ENCODE peak calls at places on chromosomes 12 and 14, in seven cellular contexts. J is A549, V is GM20000, I is upper lobe of left lung, R is AG09309, K is GM12865, D is osteocyte. G is an unnamed sample.

GRCh38 chr14:23578560-23579310 is at the start of gene JPH4:
- DNase-seq in R (no peak), I (no peak), K (no peak), D (no peak), V (no peak), J (no peak), G (no peak)

GRCh38 chr12:18690653-18691052 is 47.2 kb downstream of the PLCZ1 start:
- DNase-seq in V (no peak), I (no peak), K (no peak), J (peak), D (no peak), R (peak), G (no peak)

GRCh38 chr14:90495357-90496276 is 98.8 kb downstream of the CALM1 start:
- DNase-seq in I (no peak), V (peak), D (no peak), R (peak), J (peak), K (peak), G (no peak)

GRCh38 chr12:70660002-70660604 is 22.9 kb upstream of the PTPRB start:
- DNase-seq in K (no peak), I (no peak), J (no peak), V (no peak), D (no peak), R (no peak), G (no peak)

GRCh38 chr12:20364501-20364900 is 3.8 kb upstream of the PDE3A start:
- DNase-seq in R (no peak), I (no peak), V (no peak), J (no peak), K (no peak), D (no peak), G (no peak)

GRCh38 chr14:88590173-88590572 is 27.3 kb downstream of the ZC3H14 start:
- DNase-seq in D (no peak), K (no peak), I (no peak), R (no peak), V (no peak), J (peak), G (no peak)

GRCh38 chr12:109595321-109595902 is 21.8 kb downstream of the MVK start:
- DNase-seq in K (peak), J (no peak), I (peak), D (no peak), R (no peak), V (no peak), G (no peak)

GRCh38 chr12:70154087-70154486 is 89.1 kb upstream of the CNOT2 start:
- DNase-seq in J (no peak), R (no peak), V (no peak), I (no peak), K (no peak), D (no peak), G (no peak)

GRCh38 chr12:120970310-120970709 is 8.0 kb upstream of the HNF1A start:
- DNase-seq in K (no peak), I (no peak), V (no peak), R (no peak), J (no peak), D (no peak), G (no peak)

GRCh38 chr14:48253020-48253419 is 577.6 kb upstream of the MDGA2 start:
- DNase-seq in J (no peak), I (no peak), K (no peak), D (no peak), R (no peak), V (no peak), G (no peak)

GRCh38 chr14:52961060-52961639 is 10.3 kb upstream of the FERMT2 start:
- DNase-seq in I (peak), R (no peak), D (no peak), V (peak), K (peak), J (peak), G (no peak)

GRCh38 chr14:62819931-62820330 is 225.3 kb downstream of the KCNH5 start:
- DNase-seq in I (no peak), D (no peak), J (no peak), V (no peak), R (no peak), K (no peak), G (no peak)

GRCh38 chr12:13195244-13195643 is 1.3 kb upstream of the EMP1 start:
- DNase-seq in D (no peak), K (no peak), J (no peak), R (no peak), V (no peak), I (no peak), G (no peak)

GRCh38 chr12:131929530-131930456 is 717 bp downstream of the PUS1 start:
- DNase-seq in J (peak), V (peak), K (peak), D (no peak), R (no peak), I (no peak), G (peak)

GRCh38 chr14:52439476-52439875 is 112.8 kb downstream of the TXNDC16 start:
- DNase-seq in J (no peak), R (no peak), I (no peak), D (no peak), V (no peak), K (no peak), G (no peak)

GRCh38 chr12:2537868-2538541 is 256.8 kb upstream of the FKBP4 start:
- DNase-seq in D (no peak), I (no peak), R (no peak), J (no peak), V (no peak), K (no peak), G (no peak)

GRCh38 chr14:100577321-100577985 is 9.8 kb downstream of the BEGAIN start:
- DNase-seq in K (no peak), D (no peak), R (no peak), J (no peak), V (no peak), I (no peak), G (no peak)

GRCh38 chr14:32121948-32122347 is 44.8 kb downstream of the ARHGAP5 start:
- DNase-seq in D (no peak), R (peak), K (no peak), J (no peak), V (no peak), I (no peak), G (no peak)

GRCh38 chr14:61476737-61477410 is 155.5 kb downstream of the PRKCH start:
- DNase-seq in D (no peak), J (peak), I (peak), R (peak), V (no peak), K (peak), G (no peak)

GRCh38 chr12:101935769-101936741 is 58.7 kb downstream of the DRAM1 start:
- DNase-seq in J (no peak), K (peak), R (peak), D (no peak), V (peak), I (no peak), G (no peak)

GRCh38 chr14:56657604-56658003 is 78.0 kb downstream of the TMEM260 start:
- DNase-seq in R (no peak), D (no peak), V (no peak), J (no peak), K (no peak), I (no peak), G (no peak)

GRCh38 chr12:123293178-123293760 is 21.6 kb upstream of the CDK2AP1 start:
- DNase-seq in V (no peak), J (no peak), R (no peak), I (no peak), K (no peak), D (no peak), G (no peak)

GRCh38 chr14:64515053-64515452 is 10.5 kb downstream of the ZBTB1 start:
- DNase-seq in I (no peak), D (no peak), V (no peak), J (no peak), R (no peak), K (no peak), G (no peak)

GRCh38 chr12:12028668-12029402 is 41.9 kb upstream of the BCL2L14 start:
- DNase-seq in K (peak), V (no peak), R (no peak), D (peak), I (no peak), J (no peak), G (no peak)

GRCh38 chr14:50533314-50533705 is 941 bp upstream of the MAP4K5 start:
- DNase-seq in V (no peak), J (no peak), D (no peak), K (peak), I (no peak), R (no peak), G (no peak)

DNA sequence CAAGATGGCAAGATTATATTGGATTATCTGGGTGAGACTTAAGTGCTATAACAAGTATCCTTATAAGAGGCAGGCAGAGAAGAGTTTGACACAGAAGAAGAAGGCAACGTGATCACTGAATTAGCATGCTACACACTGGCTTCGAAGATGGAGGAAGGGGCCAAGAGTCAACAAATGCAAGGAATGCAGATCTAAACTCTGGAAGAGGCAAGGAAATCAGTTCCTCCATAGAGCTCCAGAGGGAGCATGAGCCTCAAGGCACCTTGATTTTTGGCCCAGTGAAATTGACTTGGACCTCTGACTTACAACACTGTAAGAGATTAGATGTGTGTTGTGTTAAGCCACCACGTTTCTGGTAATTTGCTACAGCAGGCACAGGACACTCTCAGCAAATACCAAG is 536.4 kb upstream of the SEL1L start:
- DNase-seq in D (no peak), R (no peak), I (no peak), V (no peak), K (no peak), J (no peak), G (no peak)
- TF ChIP-seq CTCF in D (no peak), R (no peak), I (no peak), V (no peak), K (no peak), J (no peak), G (no peak)

GRCh38 chr14:26984318-26985177 is 386.7 kb upstream of the NOVA1 start:
- DNase-seq in R (no peak), J (peak), K (peak), V (no peak), D (no peak), I (peak), G (no peak)
- TF ChIP-seq CTCF in R (peak), J (peak), K (peak), V (peak), D (peak), I (peak), G (no peak)

GRCh38 chr14:36212577-36212976 is 36.1 kb upstream of the PTCSC3 start:
- DNase-seq in J (no peak), K (no peak), V (no peak), R (no peak), I (no peak), D (no peak), G (no peak)

GRCh38 chr14:36208690-36209278 is 32.3 kb upstream of the PTCSC3 start:
- DNase-seq in D (no peak), K (no peak), R (no peak), J (no peak), I (no peak), V (no peak), G (no peak)

GRCh38 chr14:36204674-36205073 is 28.2 kb upstream of the PTCSC3 start:
- DNase-seq in D (no peak), K (peak), I (no peak), R (no peak), J (no peak), V (no peak), G (no peak)

GRCh38 chr14:36212987-36213386 is 36.5 kb upstream of the PTCSC3 start:
- DNase-seq in D (no peak), R (no peak), I (no peak), K (no peak), V (no peak), J (no peak), G (no peak)

GRCh38 chr14:36207500-36207899 is 31.0 kb upstream of the PTCSC3 start:
- DNase-seq in R (no peak), J (peak), D (no peak), I (no peak), V (no peak), K (no peak), G (no peak)
- TF ChIP-seq CTCF in R (peak), J (peak), D (peak), I (peak), V (no peak), K (no peak), G (no peak)

GRCh38 chr12:112822056-112822455 is 30.5 kb downstream of the RPH3A start:
- DNase-seq in D (peak), V (no peak), J (no peak), K (no peak), I (no peak), R (no peak), G (no peak)

GRCh38 chr12:112824166-112824565 is 32.6 kb downstream of the RPH3A start:
- DNase-seq in V (no peak), D (peak), K (no peak), R (no peak), I (no peak), J (no peak), G (no peak)

GRCh38 chr12:112824701-112825100 is 33.2 kb downstream of the RPH3A start:
- DNase-seq in J (no peak), D (peak), K (no peak), R (no peak), I (no peak), V (no peak), G (no peak)

GRCh38 chr12:112826011-112826410 is 34.5 kb downstream of the RPH3A start:
- DNase-seq in V (no peak), D (peak), K (no peak), R (no peak), J (no peak), I (no peak), G (no peak)

DNA sequence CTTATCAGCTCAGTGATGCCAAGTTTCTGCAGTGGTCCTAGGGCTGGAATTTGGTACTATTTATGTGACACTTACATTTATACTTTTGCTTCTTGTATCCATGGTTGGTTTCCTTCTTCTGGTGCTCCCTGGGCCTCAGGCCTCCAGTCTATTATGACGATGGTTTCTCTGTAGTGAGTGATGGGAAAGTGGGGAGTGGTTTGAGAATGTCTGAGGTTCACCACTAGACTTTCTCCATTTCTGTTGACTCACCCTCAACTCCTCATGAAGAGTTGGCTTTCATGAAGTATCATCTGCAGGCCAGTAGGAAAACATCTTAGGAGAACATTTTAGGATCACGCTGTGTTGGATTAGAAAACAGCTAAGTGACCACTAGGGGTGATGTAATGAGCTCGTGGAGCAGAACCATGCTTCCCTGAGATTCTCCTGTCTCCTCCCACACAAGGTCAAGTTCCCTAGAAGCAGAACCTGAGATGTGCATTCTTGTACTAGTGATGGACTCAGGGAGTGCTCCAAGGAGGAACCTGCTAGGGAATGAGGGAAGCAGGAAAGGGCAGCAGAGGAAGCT is 32.1 kb downstream of the RPH3A start:
- DNase-seq in I (no peak), D (peak), V (no peak), R (no peak), K (no peak), J (peak), G (no peak)
- TF ChIP-seq CTCF in I (no peak), D (no peak), V (no peak), R (no peak), K (no peak), J (no peak), G (no peak)

DNA sequence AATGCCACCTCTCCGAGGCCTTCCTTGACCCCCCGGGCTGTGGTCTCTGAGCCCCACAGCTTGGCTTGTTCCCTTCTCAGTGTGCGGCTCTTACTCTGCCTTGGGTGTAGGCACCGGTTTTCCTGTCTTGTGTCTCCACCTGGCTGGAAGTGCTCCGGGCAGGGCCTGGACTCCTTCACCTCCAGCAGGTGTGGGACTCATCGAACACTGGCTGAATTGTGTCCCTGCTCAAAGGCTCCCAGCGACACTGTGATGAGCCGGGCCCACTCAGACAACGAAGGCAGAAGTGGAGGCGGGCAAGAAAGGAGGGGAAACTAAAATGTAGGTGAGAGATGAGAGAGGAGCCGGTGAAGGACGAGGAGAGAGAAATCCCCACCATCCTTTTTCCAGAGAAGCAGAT is 18.0 kb downstream of the TMEM63C start:
- DNase-seq in I (no peak), V (no peak), K (no peak), J (no peak), R (no peak), D (no peak), G (no peak)
- TF ChIP-seq CTCF in I (no peak), V (no peak), K (no peak), J (no peak), R (no peak), D (no peak), G (no peak)

DNA sequence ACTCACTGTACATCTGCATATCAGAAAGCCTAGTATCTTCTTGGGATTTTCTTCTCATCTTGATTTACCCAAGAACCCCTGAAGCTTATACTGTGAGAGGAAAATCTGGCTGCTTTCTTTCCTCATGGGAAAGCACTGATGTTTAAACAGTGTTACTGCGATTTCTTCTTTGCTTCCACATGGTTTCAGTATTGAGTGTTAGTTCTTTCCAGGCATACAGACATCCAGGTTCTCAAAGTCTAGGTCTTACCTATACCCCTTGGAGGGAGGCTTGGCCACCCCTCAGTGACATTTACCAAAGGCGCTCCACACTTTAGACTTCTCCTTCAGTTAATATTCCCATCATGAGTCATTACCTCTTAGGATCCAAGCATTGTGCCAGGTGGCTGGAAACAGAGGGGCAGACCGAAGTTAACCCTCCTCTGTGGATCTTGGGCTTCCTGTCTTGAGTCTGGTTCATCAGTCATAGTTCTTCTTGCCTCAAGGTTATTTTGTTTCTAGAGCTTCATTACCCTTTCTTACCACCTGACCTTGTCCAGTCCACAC is 79.1 kb downstream of the TMEM117 start:
- DNase-seq in J (peak), R (no peak), D (no peak), I (no peak), K (peak), V (peak), G (no peak)
- TF ChIP-seq CTCF in J (peak), R (no peak), D (peak), I (no peak), K (no peak), V (no peak), G (no peak)

GRCh38 chr14:74952697-74953484 is 2.5 kb downstream of the PGF start:
- DNase-seq in D (no peak), J (no peak), V (no peak), K (no peak), R (no peak), I (no peak), G (no peak)
- TF ChIP-seq CTCF in D (no peak), J (no peak), V (no peak), K (no peak), R (no peak), I (no peak), G (no peak)

GRCh38 chr12:107891967-107892366 is 117.5 kb downstream of the ASCL4 start:
- DNase-seq in R (no peak), K (peak), D (no peak), I (no peak), V (peak), J (peak), G (no peak)
- TF ChIP-seq CTCF in R (peak), K (peak), D (peak), I (no peak), V (peak), J (no peak), G (no peak)